ENCODE peak calls at places on chromosomes 6 and 20, in ten cellular contexts. One of them, this sample, is unnamed.

GRCh38 chr6:26554669-26555504 is 16.7 kb downstream of the HMGN4 start:
- DNase-seq in dorsolateral prefrontal cortex: no peak
- DNase-seq in psoas muscle: no peak
- DNase-seq in stomach: no peak
- DNase-seq in brain microvascular endothelial cell: peak; percentile 75
- DNase-seq in uterus: no peak
- DNase-seq in AG04450: no peak
- DNase-seq in pancreas: peak; percentile 40
- DNase-seq in Peyer's patch: no peak
- DNase-seq in GM12878: no peak
- DNase-seq in this sample: no peak

GRCh38 chr20:2285618-2286017 is 10.2 kb upstream of the TGM3 start:
- DNase-seq in stomach: no peak
- DNase-seq in brain microvascular endothelial cell: no peak
- DNase-seq in dorsolateral prefrontal cortex: no peak
- DNase-seq in psoas muscle: no peak
- DNase-seq in AG04450: no peak
- DNase-seq in uterus: no peak
- DNase-seq in pancreas: no peak
- DNase-seq in GM12878: no peak
- DNase-seq in Peyer's patch: no peak
- DNase-seq in this sample: no peak

GRCh38 chr6:47310131-47310480 is 401 bp upstream of the TNFRSF21 start:
- DNase-seq in dorsolateral prefrontal cortex: no peak
- DNase-seq in AG04450: no peak
- DNase-seq in stomach: no peak
- DNase-seq in brain microvascular endothelial cell: no peak
- DNase-seq in Peyer's patch: no peak
- DNase-seq in uterus: no peak
- DNase-seq in psoas muscle: no peak
- DNase-seq in pancreas: no peak
- DNase-seq in GM12878: no peak
- DNase-seq in this sample: no peak

GRCh38 chr20:47305667-47306066 is 50.8 kb downstream of the ZMYND8 start:
- DNase-seq in pancreas: no peak
- DNase-seq in GM12878: no peak
- DNase-seq in brain microvascular endothelial cell: no peak
- DNase-seq in AG04450: no peak
- DNase-seq in dorsolateral prefrontal cortex: no peak
- DNase-seq in psoas muscle: no peak
- DNase-seq in stomach: no peak
- DNase-seq in uterus: no peak
- DNase-seq in Peyer's patch: no peak
- DNase-seq in this sample: no peak

GRCh38 chr6:41914343-41914742 is 6.6 kb downstream of the MED20 start:
- DNase-seq in Peyer's patch: no peak
- DNase-seq in psoas muscle: no peak
- DNase-seq in uterus: no peak
- DNase-seq in stomach: no peak
- DNase-seq in brain microvascular endothelial cell: no peak
- DNase-seq in GM12878: no peak
- DNase-seq in pancreas: peak; percentile 30
- DNase-seq in dorsolateral prefrontal cortex: no peak
- DNase-seq in AG04450: no peak
- DNase-seq in this sample: no peak

GRCh38 chr6:53960311-53960710 is 150.9 kb upstream of the MLIP start:
- DNase-seq in psoas muscle: no peak
- DNase-seq in dorsolateral prefrontal cortex: no peak
- DNase-seq in Peyer's patch: no peak
- DNase-seq in pancreas: no peak
- DNase-seq in stomach: no peak
- DNase-seq in AG04450: peak; percentile 48
- DNase-seq in uterus: no peak
- DNase-seq in brain microvascular endothelial cell: no peak
- DNase-seq in GM12878: no peak
- DNase-seq in this sample: no peak

GRCh38 chr6:161095916-161096315 is 104.3 kb downstream of the MAP3K4 start:
- DNase-seq in brain microvascular endothelial cell: no peak
- DNase-seq in stomach: no peak
- DNase-seq in psoas muscle: no peak
- DNase-seq in dorsolateral prefrontal cortex: no peak
- DNase-seq in GM12878: no peak
- DNase-seq in uterus: no peak
- DNase-seq in AG04450: no peak
- DNase-seq in pancreas: no peak
- DNase-seq in Peyer's patch: no peak
- DNase-seq in this sample: no peak

GRCh38 chr6:64293298-64293697 is 657.7 kb downstream of the PHF3 start:
- DNase-seq in AG04450: no peak
- DNase-seq in GM12878: no peak
- DNase-seq in pancreas: no peak
- DNase-seq in psoas muscle: no peak
- DNase-seq in brain microvascular endothelial cell: no peak
- DNase-seq in dorsolateral prefrontal cortex: no peak
- DNase-seq in stomach: no peak
- DNase-seq in Peyer's patch: no peak
- DNase-seq in uterus: no peak
- DNase-seq in this sample: no peak

GRCh38 chr20:52432740-52433139 is 241.2 kb upstream of the ZFP64 start:
- DNase-seq in dorsolateral prefrontal cortex: no peak
- DNase-seq in Peyer's patch: no peak
- DNase-seq in stomach: no peak
- DNase-seq in GM12878: no peak
- DNase-seq in uterus: no peak
- DNase-seq in pancreas: no peak
- DNase-seq in psoas muscle: no peak
- DNase-seq in brain microvascular endothelial cell: no peak
- DNase-seq in AG04450: no peak
- DNase-seq in this sample: no peak

GRCh38 chr6:160391419-160392116 is 43.4 kb downstream of the SLC22A3 start:
- DNase-seq in GM12878: no peak
- DNase-seq in brain microvascular endothelial cell: peak; percentile 79
- DNase-seq in psoas muscle: no peak
- DNase-seq in stomach: no peak
- DNase-seq in Peyer's patch: no peak
- DNase-seq in AG04450: no peak
- DNase-seq in uterus: peak; percentile 53
- DNase-seq in dorsolateral prefrontal cortex: no peak
- DNase-seq in pancreas: peak; percentile 22
- DNase-seq in this sample: no peak

GRCh38 chr20:39066464-39066863 is 104.3 kb downstream of the DHX35 start:
- DNase-seq in Peyer's patch: no peak
- DNase-seq in dorsolateral prefrontal cortex: no peak
- DNase-seq in uterus: no peak
- DNase-seq in brain microvascular endothelial cell: no peak
- DNase-seq in stomach: no peak
- DNase-seq in psoas muscle: no peak
- DNase-seq in GM12878: no peak
- DNase-seq in pancreas: no peak
- DNase-seq in AG04450: no peak
- DNase-seq in this sample: no peak

GRCh38 chr6:151440930-151441329 is 11.0 kb downstream of the RMND1 start:
- DNase-seq in GM12878: no peak
- DNase-seq in uterus: no peak
- DNase-seq in stomach: no peak
- DNase-seq in dorsolateral prefrontal cortex: no peak
- DNase-seq in pancreas: no peak
- DNase-seq in psoas muscle: no peak
- DNase-seq in AG04450: no peak
- DNase-seq in Peyer's patch: no peak
- DNase-seq in brain microvascular endothelial cell: no peak
- DNase-seq in this sample: no peak

GRCh38 chr6:156379946-156380707 is 397.1 kb upstream of the ARID1B start:
- DNase-seq in brain microvascular endothelial cell: peak; percentile 74
- DNase-seq in psoas muscle: no peak
- DNase-seq in Peyer's patch: no peak
- DNase-seq in AG04450: peak; percentile 13
- DNase-seq in GM12878: no peak
- DNase-seq in stomach: no peak
- DNase-seq in uterus: no peak
- DNase-seq in pancreas: no peak
- DNase-seq in dorsolateral prefrontal cortex: no peak
- DNase-seq in this sample: no peak

GRCh38 chr6:131182991-131183425 is 47.7 kb downstream of the AKAP7 start:
- DNase-seq in GM12878: no peak
- DNase-seq in psoas muscle: no peak
- DNase-seq in Peyer's patch: no peak
- DNase-seq in pancreas: no peak
- DNase-seq in AG04450: no peak
- DNase-seq in brain microvascular endothelial cell: peak; percentile 22
- DNase-seq in stomach: no peak
- DNase-seq in uterus: no peak
- DNase-seq in dorsolateral prefrontal cortex: no peak
- DNase-seq in this sample: no peak

GRCh38 chr20:61628901-61629300 is 376.8 kb downstream of the CDH4 start:
- DNase-seq in Peyer's patch: no peak
- DNase-seq in AG04450: no peak
- DNase-seq in stomach: no peak
- DNase-seq in dorsolateral prefrontal cortex: peak; percentile 61
- DNase-seq in psoas muscle: no peak
- DNase-seq in brain microvascular endothelial cell: no peak
- DNase-seq in uterus: no peak
- DNase-seq in pancreas: no peak
- DNase-seq in GM12878: no peak
- DNase-seq in this sample: no peak

GRCh38 chr20:17227669-17228623 is 1.1 kb downstream of the PCSK2 start:
- DNase-seq in AG04450: no peak
- DNase-seq in brain microvascular endothelial cell: no peak
- DNase-seq in Peyer's patch: no peak
- DNase-seq in GM12878: no peak
- DNase-seq in dorsolateral prefrontal cortex: peak; percentile 31
- DNase-seq in uterus: no peak
- DNase-seq in pancreas: peak; percentile 9
- DNase-seq in stomach: no peak
- DNase-seq in psoas muscle: no peak
- DNase-seq in this sample: peak; percentile 36

GRCh38 chr20:8132632-8133587 is 844 bp downstream of the PLCB1 start:
- DNase-seq in Peyer's patch: peak; percentile 53
- DNase-seq in GM12878: no peak
- DNase-seq in psoas muscle: peak; percentile 80
- DNase-seq in brain microvascular endothelial cell: no peak
- DNase-seq in dorsolateral prefrontal cortex: no peak
- DNase-seq in uterus: peak; percentile 36
- DNase-seq in stomach: peak; percentile 46
- DNase-seq in AG04450: no peak
- DNase-seq in pancreas: peak; percentile 68
- DNase-seq in this sample: peak; percentile 7

GRCh38 chr6:170026272-170027110 is 264.4 kb downstream of the DLL1 start:
- DNase-seq in uterus: no peak
- DNase-seq in stomach: peak; percentile 93
- DNase-seq in psoas muscle: no peak
- DNase-seq in brain microvascular endothelial cell: no peak
- DNase-seq in dorsolateral prefrontal cortex: no peak
- DNase-seq in GM12878: no peak
- DNase-seq in pancreas: peak; percentile 92
- DNase-seq in Peyer's patch: peak; percentile 76
- DNase-seq in AG04450: no peak
- DNase-seq in this sample: no peak

GRCh38 chr6:143457563-143458359 is 7.2 kb downstream of the PEX3 start:
- DNase-seq in dorsolateral prefrontal cortex: no peak
- DNase-seq in Peyer's patch: no peak
- DNase-seq in GM12878: no peak
- DNase-seq in AG04450: no peak
- DNase-seq in uterus: no peak
- DNase-seq in brain microvascular endothelial cell: no peak
- DNase-seq in pancreas: no peak
- DNase-seq in stomach: no peak
- DNase-seq in psoas muscle: no peak
- DNase-seq in this sample: no peak

GRCh38 chr20:62935204-62935967 is 2.6 kb upstream of the GID8 start:
- DNase-seq in uterus: no peak
- DNase-seq in psoas muscle: no peak
- DNase-seq in AG04450: no peak
- DNase-seq in pancreas: no peak
- DNase-seq in stomach: no peak
- DNase-seq in dorsolateral prefrontal cortex: no peak
- DNase-seq in brain microvascular endothelial cell: no peak
- DNase-seq in GM12878: no peak
- DNase-seq in Peyer's patch: no peak
- DNase-seq in this sample: peak; percentile 1
- H3K27ac ChIP-seq in uterus: no peak overlapping the region
- H3K27ac ChIP-seq in psoas muscle: no peak overlapping the region
- H3K27ac ChIP-seq in AG04450: no peak overlapping the region
- H3K27ac ChIP-seq in pancreas: no peak overlapping the region
- H3K27ac ChIP-seq in stomach: no peak overlapping the region
- H3K27ac ChIP-seq in dorsolateral prefrontal cortex: no peak overlapping the region
- H3K27ac ChIP-seq in brain microvascular endothelial cell: no peak overlapping the region
- H3K27ac ChIP-seq in GM12878: no peak overlapping the region
- H3K27ac ChIP-seq in Peyer's patch: no peak overlapping the region
- H3K27ac ChIP-seq in this sample: no peak overlapping the region

GRCh38 chr6:159380104-159380503 is 210.9 kb downstream of the FNDC1 start:
- DNase-seq in stomach: no peak
- DNase-seq in pancreas: no peak
- DNase-seq in uterus: no peak
- DNase-seq in dorsolateral prefrontal cortex: no peak
- DNase-seq in GM12878: no peak
- DNase-seq in Peyer's patch: no peak
- DNase-seq in AG04450: no peak
- DNase-seq in psoas muscle: no peak
- DNase-seq in brain microvascular endothelial cell: no peak
- DNase-seq in this sample: no peak
- TF ChIP-seq CTCF in stomach: no peak
- TF ChIP-seq CTCF in pancreas: no peak
- TF ChIP-seq CTCF in uterus: no peak
- TF ChIP-seq CTCF in dorsolateral prefrontal cortex: no peak
- TF ChIP-seq CTCF in GM12878: no peak
- TF ChIP-seq CTCF in Peyer's patch: no peak
- TF ChIP-seq CTCF in AG04450: no peak
- TF ChIP-seq CTCF in psoas muscle: no peak
- TF ChIP-seq CTCF in brain microvascular endothelial cell: no peak
- TF ChIP-seq CTCF in this sample: no peak

GRCh38 chr6:83590413-83590812 is 78.1 kb downstream of the PRSS35 start:
- DNase-seq in stomach: no peak
- DNase-seq in Peyer's patch: no peak
- DNase-seq in psoas muscle: no peak
- DNase-seq in dorsolateral prefrontal cortex: no peak
- DNase-seq in AG04450: no peak
- DNase-seq in pancreas: no peak
- DNase-seq in uterus: no peak
- DNase-seq in GM12878: no peak
- DNase-seq in brain microvascular endothelial cell: no peak
- DNase-seq in this sample: no peak
- H3K4me3 ChIP-seq in stomach: no peak overlapping the region
- H3K4me3 ChIP-seq in Peyer's patch: no peak overlapping the region
- H3K4me3 ChIP-seq in psoas muscle: no peak overlapping the region
- H3K4me3 ChIP-seq in dorsolateral prefrontal cortex: no peak overlapping the region
- H3K4me3 ChIP-seq in AG04450: no peak overlapping the region
- H3K4me3 ChIP-seq in pancreas: no peak overlapping the region
- H3K4me3 ChIP-seq in uterus: no peak overlapping the region
- H3K4me3 ChIP-seq in GM12878: no peak overlapping the region
- H3K4me3 ChIP-seq in brain microvascular endothelial cell: no peak overlapping the region
- H3K4me3 ChIP-seq in this sample: no peak overlapping the region

DNA sequence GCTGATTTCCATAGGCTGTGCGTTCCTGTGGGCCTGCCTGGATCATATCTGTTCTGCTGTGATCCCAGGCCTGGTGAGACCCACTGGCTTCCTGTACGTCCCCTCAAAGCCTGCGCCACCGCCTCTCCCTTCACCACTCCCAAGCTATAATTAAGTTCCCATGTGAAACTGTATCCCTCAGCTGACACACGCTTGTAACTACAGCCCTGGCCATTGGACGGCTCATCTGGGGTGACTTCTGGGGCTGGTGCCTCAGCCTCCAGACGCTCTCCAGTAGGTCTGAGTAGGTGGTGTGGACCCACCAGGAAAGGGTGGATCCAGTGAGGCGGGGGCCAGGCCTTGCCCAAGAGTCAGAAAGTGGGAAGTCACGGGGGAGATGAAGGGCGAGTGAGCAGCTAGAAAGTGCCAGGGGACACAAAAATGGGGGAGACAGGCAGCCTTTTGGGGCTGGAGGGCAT is 21.0 kb downstream of the PPARD start:
- DNase-seq in Peyer's patch: no peak
- DNase-seq in uterus: no peak
- DNase-seq in stomach: no peak
- DNase-seq in dorsolateral prefrontal cortex: no peak
- DNase-seq in GM12878: no peak
- DNase-seq in brain microvascular endothelial cell: peak; percentile 93
- DNase-seq in psoas muscle: peak; percentile 78
- DNase-seq in pancreas: no peak
- DNase-seq in AG04450: no peak
- DNase-seq in this sample: no peak
- H3K27ac ChIP-seq in Peyer's patch: no peak overlapping the region
- H3K27ac ChIP-seq in uterus: no peak overlapping the region
- H3K27ac ChIP-seq in stomach: no peak overlapping the region
- H3K27ac ChIP-seq in dorsolateral prefrontal cortex: peak overlapping the region; percentile 31
- H3K27ac ChIP-seq in GM12878: no peak overlapping the region
- H3K27ac ChIP-seq in brain microvascular endothelial cell: peak overlapping the region; percentile 82
- H3K27ac ChIP-seq in psoas muscle: peak overlapping the region; percentile 87
- H3K27ac ChIP-seq in pancreas: no peak overlapping the region
- H3K27ac ChIP-seq in AG04450: peak overlapping the region; percentile 2
- H3K27ac ChIP-seq in this sample: no peak overlapping the region

This sample was measured in WERI-Rb-1.